ENCODE peak calls at places on chromosome 7, in ten cellular contexts. D, M, N, X, W, T, V, Z, I and R are unnamed samples.

GRCh38 chr7:99171731-99172130 is 27.8 kb upstream of the SMURF1 start:
- DNase-seq in Z (no peak), T (no peak), X (no peak), I (no peak), D (no peak), N (peak), M (no peak), W (no peak), V (no peak), R (no peak)

GRCh38 chr7:20269726-20270125 is 52.5 kb upstream of the MACC1 start:
- DNase-seq in I (no peak), X (no peak), V (no peak), M (no peak), D (no peak), W (no peak), N (peak), T (no peak), Z (no peak), R (no peak)

GRCh38 chr7:56092789-56093531 is at the start of gene PHKG1:
- DNase-seq in I (no peak), Z (peak), N (peak), V (peak), X (peak), M (peak), D (peak), T (peak), W (peak), R (peak)

GRCh38 chr7:55481126-55481525 is 91.2 kb downstream of the VOPP1 start:
- DNase-seq in V (no peak), T (no peak), I (no peak), W (no peak), D (no peak), X (no peak), N (no peak), M (no peak), Z (no peak), R (no peak)

GRCh38 chr7:27046854-27047549 is 48.8 kb downstream of the HOXA1 start:
- DNase-seq in X (no peak), T (no peak), I (no peak), Z (no peak), W (no peak), D (peak), N (peak), V (no peak), M (no peak), R (no peak)

GRCh38 chr7:68559518-68559917 is 1038.8 kb upstream of the AUTS2 start:
- DNase-seq in V (no peak), M (no peak), T (no peak), N (no peak), D (no peak), Z (no peak), I (no peak), W (no peak), X (no peak), R (no peak)

GRCh38 chr7:36564500-36564899 is 159.8 kb downstream of the AOAH start:
- DNase-seq in Z (no peak), T (no peak), V (no peak), X (no peak), M (no peak), N (no peak), I (no peak), D (no peak), W (no peak), R (no peak)

GRCh38 chr7:111475419-111475748 is 86.9 kb downstream of the IMMP2L start:
- DNase-seq in D (no peak), M (no peak), I (no peak), V (no peak), W (no peak), Z (no peak), N (no peak), X (no peak), T (no peak), R (no peak)

GRCh38 chr7:132817844-132818427 is 241.7 kb upstream of the PLXNA4 start:
- DNase-seq in X (no peak), M (no peak), T (no peak), I (no peak), D (no peak), Z (no peak), N (peak), V (no peak), W (no peak), R (no peak)

GRCh38 chr7:311131-311680 is 21.2 kb downstream of the FOXL3 start:
- DNase-seq in M (no peak), T (no peak), Z (no peak), W (no peak), D (no peak), I (no peak), V (no peak), X (no peak), N (no peak), R (no peak)

DNA sequence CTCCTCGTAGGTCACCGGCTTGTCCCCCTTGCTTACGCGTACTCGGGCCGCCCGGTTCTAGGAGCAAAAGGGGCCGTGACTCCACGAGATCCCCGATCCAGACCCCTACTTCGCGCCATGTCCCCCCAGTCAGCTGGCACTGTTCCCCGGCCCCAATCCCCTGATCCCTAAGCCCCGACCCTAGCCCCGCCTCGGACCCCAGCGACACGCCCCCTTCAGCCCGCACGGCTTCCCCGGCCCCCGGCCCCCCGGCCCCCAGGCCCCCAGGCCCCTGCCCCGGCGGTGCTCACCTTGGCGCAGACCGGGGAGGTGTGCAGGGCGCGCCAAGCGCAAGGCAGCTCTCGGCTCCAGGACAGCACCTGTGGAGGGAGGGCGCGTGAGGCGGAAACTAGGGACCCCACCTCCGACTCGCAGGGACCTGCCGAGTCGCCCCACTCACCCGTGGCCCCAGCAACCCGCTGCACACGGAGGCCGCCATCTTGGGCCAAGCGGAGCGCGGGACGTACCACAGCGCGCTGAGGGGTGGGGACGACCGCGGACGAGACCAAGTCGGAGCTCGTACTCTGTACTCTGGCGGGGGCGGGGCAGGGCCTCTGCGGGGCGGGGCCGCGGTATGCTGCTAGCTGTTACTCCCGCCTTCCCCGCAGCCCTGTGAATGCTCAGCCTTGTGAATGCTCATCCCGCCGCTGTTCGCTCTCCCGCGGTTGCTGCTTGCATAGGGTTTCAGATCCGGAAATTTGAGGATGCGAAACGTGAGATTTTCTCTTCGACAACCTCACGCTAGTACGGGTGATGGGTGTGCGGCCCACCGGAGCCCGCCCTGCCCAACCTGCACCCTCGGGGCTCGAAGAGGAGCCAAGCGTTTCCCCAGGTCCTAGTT is at the start of gene MRPS24:
- DNase-seq in N (peak), D (peak), M (peak), W (peak), I (peak), T (peak), Z (peak), X (peak), V (peak), R (peak)
- TF ChIP-seq POLR2A in N (peak), D (peak), M (peak), W (peak), I (peak), T (peak), Z (peak), X (peak), V (peak), R (peak)

GRCh38 chr7:46450871-46451270 is 529.8 kb upstream of the IGFBP3 start:
- DNase-seq in X (no peak), V (no peak), I (no peak), T (no peak), D (no peak), Z (no peak), N (peak), W (no peak), M (no peak), R (no peak)

GRCh38 chr7:46449743-46450142 is 528.7 kb upstream of the IGFBP3 start:
- DNase-seq in I (no peak), N (no peak), M (no peak), W (no peak), V (no peak), X (no peak), Z (no peak), D (no peak), T (no peak), R (no peak)

GRCh38 chr7:46454796-46455195 is 533.7 kb upstream of the IGFBP3 start:
- DNase-seq in T (no peak), Z (no peak), V (no peak), X (no peak), I (no peak), M (no peak), W (no peak), N (peak), D (no peak), R (no peak)

GRCh38 chr7:46450425-46450824 is 529.4 kb upstream of the IGFBP3 start:
- DNase-seq in N (no peak), M (no peak), T (no peak), Z (no peak), D (no peak), I (no peak), W (no peak), X (no peak), V (no peak), R (no peak)

DNA sequence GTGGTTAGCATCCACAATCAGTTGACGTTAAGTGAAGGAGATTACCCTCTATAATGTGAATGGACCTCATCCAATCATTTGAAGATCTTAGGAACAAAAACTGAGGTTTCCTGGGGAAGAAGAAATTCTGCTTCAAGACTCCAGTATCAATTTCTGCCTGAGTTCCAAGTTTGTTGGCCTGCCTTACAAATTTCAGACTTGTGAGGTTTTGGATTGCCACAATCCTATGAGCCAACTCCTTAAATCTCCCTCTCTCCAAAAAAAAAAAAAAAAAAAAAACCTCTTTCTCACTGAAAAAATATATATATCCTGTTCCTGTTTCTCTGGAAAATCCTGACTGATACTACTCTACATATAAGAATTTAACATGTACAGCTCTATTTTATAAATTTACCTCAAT is 531.7 kb upstream of the IGFBP3 start:
- DNase-seq in I (no peak), W (no peak), T (no peak), X (no peak), Z (no peak), V (no peak), D (no peak), N (no peak), M (no peak), R (no peak)
- TF ChIP-seq CTCF in I (no peak), W (no peak), T (no peak), X (no peak), Z (no peak), V (no peak), D (no peak), N (no peak), M (no peak), R (no peak)

DNA sequence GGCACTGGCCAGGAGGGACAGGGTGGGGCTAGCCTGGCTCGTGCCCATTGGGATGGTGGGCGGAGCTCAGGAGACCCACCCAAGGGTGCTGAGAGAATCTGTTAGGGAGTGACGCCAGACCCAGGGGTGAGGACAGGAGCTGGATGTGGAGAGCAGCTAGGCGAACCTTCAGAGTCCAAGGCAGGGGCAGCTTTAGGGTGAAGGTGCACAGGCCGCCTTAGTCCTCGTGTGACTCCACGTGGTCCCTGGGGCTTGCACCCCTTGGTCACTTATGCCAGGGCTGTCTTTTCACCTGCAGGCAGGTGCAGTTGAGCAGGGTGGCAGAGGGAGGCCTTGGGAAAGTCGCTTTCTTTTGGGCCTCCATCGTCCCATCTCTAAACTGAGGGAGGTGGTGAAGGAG is 4.3 kb downstream of the RAMP3 start:
- DNase-seq in X (no peak), V (no peak), N (no peak), W (no peak), Z (no peak), D (no peak), M (no peak), T (no peak), I (no peak), R (no peak)
- H3K27ac ChIP-seq in X (no peak), V (no peak), N (no peak), W (no peak), Z (no peak), D (no peak), M (no peak), T (no peak), I (no peak), R (peak)

GRCh38 chr7:80856769-80857168 is 62.1 kb downstream of the SEMA3C start:
- DNase-seq in W (no peak), N (no peak), Z (no peak), D (no peak), V (no peak), M (no peak), X (no peak), I (no peak), T (no peak), R (no peak)
- TF ChIP-seq POLR2A in W (no peak), N (no peak), Z (no peak), D (no peak), V (no peak), M (no peak), X (no peak), I (no peak), T (no peak), R (no peak)

GRCh38 chr7:28956608-28957063 is 1.5 kb downstream of the TRIL start:
- DNase-seq in X (peak), I (no peak), M (peak), N (peak), T (peak), V (no peak), D (peak), Z (peak), W (peak), R (peak)
- TF ChIP-seq CTCF in X (peak), I (peak), M (peak), N (peak), T (peak), V (peak), D (peak), Z (no peak), W (peak), R (peak)

DNA sequence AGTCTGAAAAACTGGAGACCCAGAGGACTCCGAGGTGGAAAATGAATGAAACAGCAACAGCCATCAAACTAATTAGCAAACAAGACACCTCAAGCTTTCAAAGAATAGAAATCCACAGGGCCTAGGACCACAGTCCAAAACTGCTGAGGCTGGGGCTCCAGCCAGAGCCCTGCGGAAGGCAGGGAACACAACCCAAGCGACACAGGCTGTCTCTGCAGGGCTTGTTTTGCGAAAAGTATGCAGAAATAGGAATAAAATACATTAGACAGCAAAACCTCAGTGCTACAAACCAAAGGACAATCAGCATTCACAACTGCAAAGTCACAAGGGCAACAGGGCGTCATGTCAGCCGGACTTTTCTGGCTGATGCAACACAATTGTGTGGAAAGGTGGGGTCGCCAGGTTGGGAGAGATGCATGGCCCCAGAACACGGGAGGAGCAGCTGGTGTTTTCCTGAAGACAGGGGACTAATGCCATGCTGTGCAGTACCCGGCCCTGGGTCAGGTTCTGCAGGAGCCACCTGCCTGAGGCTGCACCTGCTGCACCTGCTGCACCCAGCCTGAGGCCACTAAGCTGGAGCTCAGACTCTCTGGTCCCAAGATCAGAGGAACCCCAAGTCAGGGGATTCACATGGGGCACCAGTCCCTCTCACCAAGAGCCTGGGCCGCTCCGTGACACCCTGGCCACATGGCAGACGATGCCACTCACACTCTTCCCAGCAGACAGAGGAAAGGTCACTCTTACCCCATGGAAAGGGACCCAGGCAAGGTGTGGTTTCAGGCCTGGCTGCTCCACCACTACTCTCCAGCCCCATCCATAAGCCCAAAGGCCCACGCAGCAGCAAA is 74.2 kb downstream of the MAD1L1 start:
- DNase-seq in I (no peak), N (no peak), X (peak), W (no peak), V (no peak), D (no peak), Z (peak), M (peak), T (peak), R (no peak)
- H3K27ac ChIP-seq in I (peak), N (no peak), X (no peak), W (no peak), V (peak), D (no peak), Z (no peak), M (peak), T (peak), R (peak)

DNA sequence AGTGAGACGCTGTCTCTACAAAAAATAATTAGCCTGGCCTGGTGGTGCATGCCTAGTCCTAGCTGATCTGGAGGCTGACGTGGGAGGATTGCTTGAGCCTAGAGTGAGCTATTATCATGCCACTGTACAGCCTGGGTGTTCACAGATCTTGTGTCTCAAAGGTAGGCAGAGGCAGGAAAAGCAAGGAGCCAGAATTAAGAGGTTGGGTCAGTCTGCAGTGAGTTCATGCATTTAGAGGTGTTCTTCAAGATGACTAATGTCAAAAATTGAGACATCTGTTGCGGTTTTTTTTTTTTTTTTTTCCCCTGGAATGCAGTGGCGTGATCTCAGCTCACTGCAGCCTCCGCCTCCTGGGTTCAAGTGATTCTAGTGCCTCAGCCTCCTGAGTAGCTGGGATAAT is 5.4 kb downstream of the PPIA start:
- DNase-seq in T (no peak), N (peak), Z (no peak), X (no peak), V (no peak), D (no peak), W (no peak), I (no peak), M (no peak), R (no peak)
- TF ChIP-seq POLR2A in T (no peak), N (no peak), Z (no peak), X (no peak), V (no peak), D (no peak), W (peak), I (peak), M (no peak), R (no peak)

DNA sequence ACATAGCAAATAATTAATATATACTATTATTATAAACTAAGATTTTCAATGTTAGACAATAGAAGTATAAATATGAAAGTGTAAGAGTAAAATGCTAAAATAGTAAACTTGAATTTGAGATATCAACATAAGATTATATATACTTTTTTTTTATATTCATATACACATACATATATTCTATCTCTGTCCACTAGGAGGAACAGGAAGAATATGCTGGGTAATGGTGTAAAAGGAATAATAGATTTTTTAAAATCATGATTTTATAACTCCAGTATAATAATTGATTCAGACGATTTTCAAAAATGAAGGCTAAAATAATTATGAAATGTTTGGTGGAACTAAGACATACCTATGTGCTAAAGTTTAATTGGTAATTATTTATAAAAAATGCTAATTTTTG is 37.7 kb downstream of the AGMO start:
- DNase-seq in T (no peak), I (no peak), W (no peak), X (no peak), V (no peak), M (no peak), N (no peak), Z (no peak), D (no peak), R (no peak)
- TF ChIP-seq CTCF in T (no peak), I (no peak), W (no peak), X (no peak), V (no peak), M (no peak), N (no peak), Z (no peak), D (no peak), R (no peak)

GRCh38 chr7:117282239-117282812 is 40.5 kb downstream of the WNT2 start:
- DNase-seq in M (no peak), X (no peak), I (no peak), Z (no peak), N (no peak), D (no peak), T (no peak), W (no peak), V (no peak), R (no peak)
- H3K27ac ChIP-seq in M (no peak), X (no peak), I (no peak), Z (no peak), N (peak), D (no peak), T (no peak), W (no peak), V (no peak), R (no peak)